ENCODE peak calls at places on chromosome 1, in nine cellular contexts. One of them, this sample, is unnamed.

GRCh38 chr1:17822741-17823426 is 67.8 kb downstream of the ACTL8 start:
- DNase-seq in psoas muscle: no peak
- DNase-seq in CD4-positive, CD25-positive, alpha-beta regulatory T cell: no peak
- DNase-seq in GM23248: no peak
- DNase-seq in IMR-90: no peak
- DNase-seq in PC-9: no peak
- DNase-seq in lower lobe of right lung: no peak
- DNase-seq in esophagus muscularis mucosa: no peak
- DNase-seq in HCT116: no peak
- DNase-seq in this sample: no peak

GRCh38 chr1:203287109-203287893 is 18.0 kb upstream of the BTG2 start:
- DNase-seq in HCT116: no peak
- DNase-seq in GM23248: no peak
- DNase-seq in psoas muscle: peak; percentile 78
- DNase-seq in lower lobe of right lung: peak; percentile 79
- DNase-seq in IMR-90: no peak
- DNase-seq in CD4-positive, CD25-positive, alpha-beta regulatory T cell: peak; percentile 72
- DNase-seq in esophagus muscularis mucosa: no peak
- DNase-seq in PC-9: no peak
- DNase-seq in this sample: peak; percentile 81

GRCh38 chr1:157952601-157953000 is 40.8 kb upstream of the KIRREL1 start:
- DNase-seq in lower lobe of right lung: no peak
- DNase-seq in GM23248: no peak
- DNase-seq in IMR-90: no peak
- DNase-seq in esophagus muscularis mucosa: no peak
- DNase-seq in psoas muscle: no peak
- DNase-seq in HCT116: no peak
- DNase-seq in PC-9: no peak
- DNase-seq in CD4-positive, CD25-positive, alpha-beta regulatory T cell: no peak
- DNase-seq in this sample: no peak

GRCh38 chr1:207919523-207920210 is 8.7 kb upstream of the CD34 start:
- DNase-seq in esophagus muscularis mucosa: peak; percentile 91
- DNase-seq in psoas muscle: no peak
- DNase-seq in GM23248: peak; percentile 56
- DNase-seq in HCT116: no peak
- DNase-seq in lower lobe of right lung: no peak
- DNase-seq in PC-9: no peak
- DNase-seq in IMR-90: no peak
- DNase-seq in CD4-positive, CD25-positive, alpha-beta regulatory T cell: no peak
- DNase-seq in this sample: no peak

GRCh38 chr1:11563560-11564069 is 84.7 kb downstream of the DISP3 start:
- DNase-seq in IMR-90: no peak
- DNase-seq in HCT116: no peak
- DNase-seq in PC-9: no peak
- DNase-seq in esophagus muscularis mucosa: no peak
- DNase-seq in GM23248: peak; percentile 36
- DNase-seq in CD4-positive, CD25-positive, alpha-beta regulatory T cell: no peak
- DNase-seq in lower lobe of right lung: no peak
- DNase-seq in psoas muscle: no peak
- DNase-seq in this sample: no peak

GRCh38 chr1:23556661-23557470 is 2.4 kb downstream of the ID3 start:
- DNase-seq in psoas muscle: no peak
- DNase-seq in CD4-positive, CD25-positive, alpha-beta regulatory T cell: no peak
- DNase-seq in IMR-90: peak; percentile 86
- DNase-seq in esophagus muscularis mucosa: no peak
- DNase-seq in GM23248: peak; percentile 81
- DNase-seq in HCT116: peak; percentile 44
- DNase-seq in lower lobe of right lung: no peak
- DNase-seq in PC-9: peak; percentile 85
- DNase-seq in this sample: no peak

GRCh38 chr1:92085727-92086126 is 5.6 kb downstream of the BTBD8 start:
- DNase-seq in GM23248: peak; percentile 32
- DNase-seq in lower lobe of right lung: no peak
- DNase-seq in psoas muscle: no peak
- DNase-seq in CD4-positive, CD25-positive, alpha-beta regulatory T cell: no peak
- DNase-seq in IMR-90: no peak
- DNase-seq in HCT116: peak; percentile 10
- DNase-seq in PC-9: no peak
- DNase-seq in esophagus muscularis mucosa: no peak
- DNase-seq in this sample: no peak

GRCh38 chr1:184163674-184164470 is 112.3 kb downstream of the TSEN15 start:
- DNase-seq in esophagus muscularis mucosa: peak; percentile 42
- DNase-seq in lower lobe of right lung: no peak
- DNase-seq in IMR-90: peak; percentile 89
- DNase-seq in HCT116: no peak
- DNase-seq in PC-9: no peak
- DNase-seq in CD4-positive, CD25-positive, alpha-beta regulatory T cell: no peak
- DNase-seq in GM23248: peak; percentile 74
- DNase-seq in psoas muscle: no peak
- DNase-seq in this sample: no peak

GRCh38 chr1:51998701-51999100 is 8.2 kb upstream of the RAB3B start:
- DNase-seq in esophagus muscularis mucosa: no peak
- DNase-seq in PC-9: no peak
- DNase-seq in CD4-positive, CD25-positive, alpha-beta regulatory T cell: no peak
- DNase-seq in lower lobe of right lung: no peak
- DNase-seq in IMR-90: no peak
- DNase-seq in HCT116: no peak
- DNase-seq in psoas muscle: no peak
- DNase-seq in GM23248: no peak
- DNase-seq in this sample: no peak

GRCh38 chr1:22903113-22903512 is 69.6 kb downstream of the LACTBL1 start:
- DNase-seq in CD4-positive, CD25-positive, alpha-beta regulatory T cell: no peak
- DNase-seq in HCT116: no peak
- DNase-seq in PC-9: no peak
- DNase-seq in GM23248: peak; percentile 85
- DNase-seq in IMR-90: peak; percentile 78
- DNase-seq in lower lobe of right lung: no peak
- DNase-seq in psoas muscle: no peak
- DNase-seq in esophagus muscularis mucosa: no peak
- DNase-seq in this sample: no peak

GRCh38 chr1:117928881-117929339 is 511 bp downstream of the GDAP2 start:
- DNase-seq in GM23248: peak; percentile 82
- DNase-seq in psoas muscle: peak; percentile 69
- DNase-seq in HCT116: peak; percentile 39
- DNase-seq in esophagus muscularis mucosa: peak; percentile 92
- DNase-seq in IMR-90: peak; percentile 63
- DNase-seq in lower lobe of right lung: peak; percentile 78
- DNase-seq in PC-9: peak; percentile 80
- DNase-seq in CD4-positive, CD25-positive, alpha-beta regulatory T cell: peak; percentile 26
- DNase-seq in this sample: peak; percentile 63
- H3K4me1 ChIP-seq in GM23248: peaks cover 32% of the 10 kb centered on the region
- H3K4me1 ChIP-seq in psoas muscle: peaks cover 38% of the 10 kb centered on the region
- H3K4me1 ChIP-seq in HCT116: peaks cover 8% of the 10 kb centered on the region
- H3K4me1 ChIP-seq in esophagus muscularis mucosa: peaks cover 19% of the 10 kb centered on the region
- H3K4me1 ChIP-seq in IMR-90: peaks cover 3% of the 10 kb centered on the region
- H3K4me1 ChIP-seq in lower lobe of right lung: peaks cover 39% of the 10 kb centered on the region
- H3K4me1 ChIP-seq in PC-9: peaks cover 34% of the 10 kb centered on the region
- H3K4me1 ChIP-seq in CD4-positive, CD25-positive, alpha-beta regulatory T cell: peaks cover 35% of the 10 kb centered on the region
- H3K4me1 ChIP-seq in this sample: peaks cover 32% of the 10 kb centered on the region

GRCh38 chr1:35448344-35448801 is 108.8 kb downstream of the KIAA0319L start:
- DNase-seq in HCT116: no peak
- DNase-seq in psoas muscle: no peak
- DNase-seq in GM23248: peak; percentile 95
- DNase-seq in lower lobe of right lung: no peak
- DNase-seq in esophagus muscularis mucosa: no peak
- DNase-seq in IMR-90: peak; percentile 99
- DNase-seq in CD4-positive, CD25-positive, alpha-beta regulatory T cell: no peak
- DNase-seq in PC-9: peak; percentile 55
- DNase-seq in this sample: peak; percentile 69

GRCh38 chr1:35444519-35444774 is 112.8 kb downstream of the KIAA0319L start:
- DNase-seq in lower lobe of right lung: no peak
- DNase-seq in psoas muscle: no peak
- DNase-seq in esophagus muscularis mucosa: peak; percentile 68
- DNase-seq in IMR-90: no peak
- DNase-seq in GM23248: no peak
- DNase-seq in PC-9: no peak
- DNase-seq in HCT116: no peak
- DNase-seq in CD4-positive, CD25-positive, alpha-beta regulatory T cell: no peak
- DNase-seq in this sample: no peak

GRCh38 chr1:35449334-35450008 is 107.7 kb downstream of the KIAA0319L start:
- DNase-seq in lower lobe of right lung: no peak
- DNase-seq in IMR-90: peak; percentile 99
- DNase-seq in PC-9: no peak
- DNase-seq in psoas muscle: no peak
- DNase-seq in GM23248: peak; percentile 98
- DNase-seq in CD4-positive, CD25-positive, alpha-beta regulatory T cell: no peak
- DNase-seq in esophagus muscularis mucosa: no peak
- DNase-seq in HCT116: no peak
- DNase-seq in this sample: no peak

GRCh38 chr1:35443768-35444518 is 113.3 kb downstream of the KIAA0319L start:
- DNase-seq in PC-9: no peak
- DNase-seq in esophagus muscularis mucosa: peak; percentile 42
- DNase-seq in CD4-positive, CD25-positive, alpha-beta regulatory T cell: no peak
- DNase-seq in psoas muscle: no peak
- DNase-seq in lower lobe of right lung: no peak
- DNase-seq in IMR-90: peak; percentile 35
- DNase-seq in HCT116: no peak
- DNase-seq in GM23248: peak; percentile 37
- DNase-seq in this sample: no peak

GRCh38 chr1:35447278-35447677 is 109.9 kb downstream of the KIAA0319L start:
- DNase-seq in esophagus muscularis mucosa: no peak
- DNase-seq in lower lobe of right lung: no peak
- DNase-seq in HCT116: no peak
- DNase-seq in IMR-90: no peak
- DNase-seq in CD4-positive, CD25-positive, alpha-beta regulatory T cell: no peak
- DNase-seq in psoas muscle: no peak
- DNase-seq in PC-9: no peak
- DNase-seq in GM23248: no peak
- DNase-seq in this sample: no peak
- H3K36me3 ChIP-seq in esophagus muscularis mucosa: peaks cover 63% of the 10 kb centered on the region
- H3K36me3 ChIP-seq in lower lobe of right lung: peaks cover 91% of the 10 kb centered on the region
- H3K36me3 ChIP-seq in HCT116: no peaks in the 10 kb centered on the region
- H3K36me3 ChIP-seq in IMR-90: peaks cover 25% of the 10 kb centered on the region
- H3K36me3 ChIP-seq in CD4-positive, CD25-positive, alpha-beta regulatory T cell: peaks cover 77% of the 10 kb centered on the region
- H3K36me3 ChIP-seq in psoas muscle: peaks cover 11% of the 10 kb centered on the region
- H3K36me3 ChIP-seq in PC-9: peaks cover 8% of the 10 kb centered on the region
- H3K36me3 ChIP-seq in GM23248: peaks cover 3% of the 10 kb centered on the region
- H3K36me3 ChIP-seq in this sample: peaks cover 83% of the 10 kb centered on the region

GRCh38 chr1:167207940-167208623 is 12.6 kb upstream of the POU2F1 start:
- DNase-seq in HCT116: no peak
- DNase-seq in IMR-90: no peak
- DNase-seq in psoas muscle: no peak
- DNase-seq in GM23248: no peak
- DNase-seq in PC-9: no peak
- DNase-seq in lower lobe of right lung: no peak
- DNase-seq in esophagus muscularis mucosa: no peak
- DNase-seq in CD4-positive, CD25-positive, alpha-beta regulatory T cell: no peak
- DNase-seq in this sample: no peak

GRCh38 chr1:167209044-167209443 is 11.6 kb upstream of the POU2F1 start:
- DNase-seq in psoas muscle: no peak
- DNase-seq in lower lobe of right lung: no peak
- DNase-seq in GM23248: no peak
- DNase-seq in PC-9: no peak
- DNase-seq in CD4-positive, CD25-positive, alpha-beta regulatory T cell: no peak
- DNase-seq in HCT116: no peak
- DNase-seq in IMR-90: no peak
- DNase-seq in esophagus muscularis mucosa: no peak
- DNase-seq in this sample: no peak

GRCh38 chr1:167208624-167208976 is 12.1 kb upstream of the POU2F1 start:
- DNase-seq in lower lobe of right lung: no peak
- DNase-seq in psoas muscle: no peak
- DNase-seq in HCT116: no peak
- DNase-seq in IMR-90: no peak
- DNase-seq in GM23248: no peak
- DNase-seq in CD4-positive, CD25-positive, alpha-beta regulatory T cell: no peak
- DNase-seq in esophagus muscularis mucosa: no peak
- DNase-seq in PC-9: peak; percentile 60
- DNase-seq in this sample: no peak

GRCh38 chr1:167202049-167202448 is 18.6 kb upstream of the POU2F1 start:
- DNase-seq in lower lobe of right lung: no peak
- DNase-seq in psoas muscle: no peak
- DNase-seq in GM23248: no peak
- DNase-seq in IMR-90: no peak
- DNase-seq in CD4-positive, CD25-positive, alpha-beta regulatory T cell: no peak
- DNase-seq in HCT116: no peak
- DNase-seq in esophagus muscularis mucosa: no peak
- DNase-seq in PC-9: no peak
- DNase-seq in this sample: no peak

DNA sequence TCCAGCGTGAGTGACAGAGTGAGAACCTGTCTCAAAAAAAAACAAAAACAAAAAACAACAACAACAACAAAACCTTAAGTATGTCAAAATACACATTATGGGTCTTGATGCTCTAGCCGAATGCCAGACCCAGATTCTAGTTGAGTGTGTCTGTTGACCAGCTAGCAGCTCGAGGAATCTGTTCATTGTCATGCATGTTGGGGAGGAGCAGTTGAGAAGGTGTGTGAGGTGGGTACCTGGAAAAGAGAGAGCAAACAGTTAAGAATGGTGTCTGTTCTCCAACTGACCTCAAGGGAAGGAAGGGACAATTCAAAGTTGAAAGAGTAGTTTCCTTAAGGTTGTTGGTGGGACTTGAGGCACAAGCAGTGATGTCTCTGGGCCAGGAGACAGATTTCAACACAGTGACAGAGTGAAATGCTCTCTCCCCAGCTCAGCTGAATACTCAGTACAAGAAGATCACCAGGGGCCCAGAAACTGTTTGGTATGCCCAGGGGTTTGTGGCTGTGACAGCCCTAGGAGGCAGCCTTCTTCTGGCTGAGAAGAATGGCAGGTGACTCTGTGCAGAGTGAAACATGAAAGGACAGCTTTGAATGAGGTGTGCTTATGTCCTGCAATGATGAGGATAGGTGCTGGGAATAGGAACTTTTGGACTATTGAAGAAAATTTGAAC is 14.4 kb upstream of the POU2F1 start:
- DNase-seq in PC-9: no peak
- DNase-seq in esophagus muscularis mucosa: no peak
- DNase-seq in IMR-90: no peak
- DNase-seq in CD4-positive, CD25-positive, alpha-beta regulatory T cell: no peak
- DNase-seq in HCT116: no peak
- DNase-seq in psoas muscle: no peak
- DNase-seq in lower lobe of right lung: no peak
- DNase-seq in GM23248: no peak
- DNase-seq in this sample: no peak
- H3K9me3 ChIP-seq in PC-9: peaks cover 13% of the 10 kb centered on the region
- H3K9me3 ChIP-seq in esophagus muscularis mucosa: peaks cover 9% of the 10 kb centered on the region
- H3K9me3 ChIP-seq in IMR-90: peaks cover 2% of the 10 kb centered on the region
- H3K9me3 ChIP-seq in CD4-positive, CD25-positive, alpha-beta regulatory T cell: peaks cover 19% of the 10 kb centered on the region
- H3K9me3 ChIP-seq in HCT116: no peaks in the 10 kb centered on the region
- H3K9me3 ChIP-seq in psoas muscle: peaks cover 4% of the 10 kb centered on the region
- H3K9me3 ChIP-seq in lower lobe of right lung: no peaks in the 10 kb centered on the region
- H3K9me3 ChIP-seq in GM23248: no peaks in the 10 kb centered on the region
- H3K9me3 ChIP-seq in this sample: no peaks in the 10 kb centered on the region

DNA sequence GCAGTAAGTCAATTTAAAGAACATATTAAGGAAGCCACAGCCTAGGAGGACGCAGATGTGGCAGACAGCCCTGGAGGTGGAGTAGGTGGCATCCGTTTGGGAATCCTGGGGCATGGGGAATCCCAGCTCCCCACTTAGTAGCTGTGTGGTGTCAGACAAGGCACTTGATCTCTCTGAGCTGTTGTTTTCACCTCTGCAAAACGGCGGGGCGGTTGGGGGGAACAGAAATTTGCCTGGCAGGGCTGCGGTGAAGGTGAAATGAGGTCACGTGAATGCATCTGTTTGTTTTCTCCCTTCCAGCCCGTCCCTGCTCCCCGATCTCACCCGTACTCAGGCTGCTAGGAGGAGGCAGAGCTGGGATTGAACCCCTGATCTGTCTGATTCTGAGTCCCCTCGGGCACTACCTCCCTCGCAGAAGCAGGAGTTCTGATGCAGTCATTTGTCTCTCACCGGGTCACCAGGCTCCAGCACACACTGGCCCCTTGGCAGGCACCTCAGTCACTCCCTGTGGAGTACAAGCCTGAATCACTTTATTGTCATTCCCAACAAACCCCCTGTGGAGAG is 2.2 kb upstream of the LAPTM5 start:
- DNase-seq in CD4-positive, CD25-positive, alpha-beta regulatory T cell: peak; percentile 51
- DNase-seq in PC-9: no peak
- DNase-seq in GM23248: no peak
- DNase-seq in psoas muscle: no peak
- DNase-seq in IMR-90: no peak
- DNase-seq in esophagus muscularis mucosa: no peak
- DNase-seq in lower lobe of right lung: no peak
- DNase-seq in HCT116: no peak
- DNase-seq in this sample: no peak
- H3K4me1 ChIP-seq in CD4-positive, CD25-positive, alpha-beta regulatory T cell: peaks cover 81% of the 10 kb centered on the region
- H3K4me1 ChIP-seq in PC-9: peaks cover 44% of the 10 kb centered on the region
- H3K4me1 ChIP-seq in GM23248: peaks cover 15% of the 10 kb centered on the region
- H3K4me1 ChIP-seq in psoas muscle: peaks cover 21% of the 10 kb centered on the region
- H3K4me1 ChIP-seq in IMR-90: peaks cover 15% of the 10 kb centered on the region
- H3K4me1 ChIP-seq in esophagus muscularis mucosa: peaks cover 7% of the 10 kb centered on the region
- H3K4me1 ChIP-seq in lower lobe of right lung: peaks cover 24% of the 10 kb centered on the region
- H3K4me1 ChIP-seq in HCT116: no peaks in the 10 kb centered on the region
- H3K4me1 ChIP-seq in this sample: no peaks in the 10 kb centered on the region

This sample was measured in right atrium auricular region.